ENCODE peak calls at places on chromosomes 5 and 9, in ten cellular contexts. One of them, this sample, is unnamed.

GRCh38 chr9:37405350-37405749 is 17.1 kb upstream of the GRHPR start:
- DNase-seq in IMR-90: no peak
- DNase-seq in endodermal cell: no peak
- DNase-seq in cardiac muscle cell: peak; percentile 74
- DNase-seq in thoracic aorta: no peak
- DNase-seq in left ventricle myocardium inferior: no peak
- DNase-seq in brain microvascular endothelial cell: no peak
- DNase-seq in ovary: no peak
- DNase-seq in aorta: no peak
- DNase-seq in endothelial cell of umbilical vein: peak; percentile 13
- DNase-seq in this sample: no peak

GRCh38 chr9:120643096-120643495 is 63.1 kb upstream of the CDK5RAP2 start:
- DNase-seq in ovary: no peak
- DNase-seq in endodermal cell: no peak
- DNase-seq in aorta: no peak
- DNase-seq in IMR-90: no peak
- DNase-seq in brain microvascular endothelial cell: no peak
- DNase-seq in thoracic aorta: no peak
- DNase-seq in endothelial cell of umbilical vein: no peak
- DNase-seq in cardiac muscle cell: no peak
- DNase-seq in left ventricle myocardium inferior: no peak
- DNase-seq in this sample: no peak

GRCh38 chr5:123422433-123423277 is 548 bp downstream of the CEP120 start:
- DNase-seq in cardiac muscle cell: peak; percentile 33
- DNase-seq in thoracic aorta: no peak
- DNase-seq in endothelial cell of umbilical vein: peak; percentile 64
- DNase-seq in IMR-90: peak; percentile 40
- DNase-seq in left ventricle myocardium inferior: no peak
- DNase-seq in ovary: no peak
- DNase-seq in endodermal cell: no peak
- DNase-seq in aorta: no peak
- DNase-seq in brain microvascular endothelial cell: peak; percentile 18
- DNase-seq in this sample: peak; percentile 46

GRCh38 chr5:27639005-27639612 is 600.7 kb upstream of the CDH9 start:
- DNase-seq in IMR-90: no peak
- DNase-seq in endodermal cell: peak; percentile 52
- DNase-seq in cardiac muscle cell: no peak
- DNase-seq in aorta: no peak
- DNase-seq in endothelial cell of umbilical vein: no peak
- DNase-seq in thoracic aorta: no peak
- DNase-seq in ovary: no peak
- DNase-seq in brain microvascular endothelial cell: no peak
- DNase-seq in left ventricle myocardium inferior: no peak
- DNase-seq in this sample: no peak

GRCh38 chr9:88007291-88007650 is 32.9 kb upstream of the CDK20 start:
- DNase-seq in aorta: no peak
- DNase-seq in cardiac muscle cell: no peak
- DNase-seq in endothelial cell of umbilical vein: no peak
- DNase-seq in IMR-90: no peak
- DNase-seq in brain microvascular endothelial cell: no peak
- DNase-seq in endodermal cell: peak; percentile 81
- DNase-seq in ovary: no peak
- DNase-seq in left ventricle myocardium inferior: no peak
- DNase-seq in thoracic aorta: no peak
- DNase-seq in this sample: no peak

GRCh38 chr9:133726401-133727276 is 11.5 kb downstream of the SARDH start:
- DNase-seq in IMR-90: peak; percentile 50
- DNase-seq in aorta: peak; percentile 78
- DNase-seq in ovary: peak; percentile 65
- DNase-seq in endothelial cell of umbilical vein: peak; percentile 24
- DNase-seq in brain microvascular endothelial cell: peak; percentile 56
- DNase-seq in left ventricle myocardium inferior: peak; percentile 55
- DNase-seq in endodermal cell: peak; percentile 89
- DNase-seq in cardiac muscle cell: peak; percentile 77
- DNase-seq in thoracic aorta: no peak
- DNase-seq in this sample: peak; percentile 75

GRCh38 chr5:94397508-94397907 is 220.9 kb downstream of the KIAA0825 start:
- DNase-seq in brain microvascular endothelial cell: no peak
- DNase-seq in endodermal cell: no peak
- DNase-seq in left ventricle myocardium inferior: no peak
- DNase-seq in IMR-90: no peak
- DNase-seq in aorta: no peak
- DNase-seq in cardiac muscle cell: peak; percentile 1
- DNase-seq in thoracic aorta: no peak
- DNase-seq in ovary: no peak
- DNase-seq in endothelial cell of umbilical vein: no peak
- DNase-seq in this sample: no peak

GRCh38 chr9:133583111-133583510 is 26.1 kb downstream of the FAM163B start:
- DNase-seq in aorta: no peak
- DNase-seq in thoracic aorta: no peak
- DNase-seq in cardiac muscle cell: no peak
- DNase-seq in IMR-90: no peak
- DNase-seq in ovary: no peak
- DNase-seq in left ventricle myocardium inferior: no peak
- DNase-seq in brain microvascular endothelial cell: no peak
- DNase-seq in endothelial cell of umbilical vein: no peak
- DNase-seq in endodermal cell: no peak
- DNase-seq in this sample: no peak

DNA sequence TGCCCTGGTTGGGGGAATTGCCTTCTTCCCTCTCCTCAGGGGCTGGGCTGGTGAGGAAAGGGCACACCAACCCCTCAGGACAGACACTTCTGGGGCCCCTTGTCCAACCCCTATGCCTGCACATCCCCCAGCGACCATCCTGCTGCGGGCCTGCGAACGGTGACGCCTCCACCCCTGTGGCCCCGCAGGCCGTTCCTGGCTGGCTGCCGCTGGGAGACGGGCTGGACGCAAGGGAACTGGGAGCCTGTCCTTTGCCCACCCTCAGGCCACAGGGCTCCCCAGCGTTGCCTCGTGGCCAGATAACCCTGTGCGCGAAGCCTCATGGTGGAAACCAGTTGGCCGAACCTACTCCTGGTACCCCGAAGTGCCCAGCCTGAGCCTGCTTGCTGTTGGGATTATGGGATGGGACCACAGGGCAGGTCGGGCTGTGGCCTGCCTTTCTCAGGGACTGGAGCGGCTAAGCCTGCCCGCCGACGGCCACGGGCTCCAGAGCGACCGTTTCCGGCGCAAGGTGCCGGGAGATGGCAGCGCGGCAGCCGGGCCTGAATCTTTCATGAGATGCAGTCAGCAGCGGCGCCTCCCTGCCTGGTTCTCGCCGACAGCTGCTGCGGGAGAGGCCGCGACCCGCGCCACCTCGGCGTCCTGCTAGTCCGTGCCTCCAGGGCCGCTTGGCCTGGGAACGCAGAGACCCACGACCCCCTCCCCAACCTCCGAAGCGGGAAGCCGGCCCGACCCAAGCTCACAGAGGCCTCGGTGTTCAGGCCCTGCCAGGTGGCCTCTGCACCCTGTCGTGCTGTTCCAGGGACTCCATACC is 6.5 kb upstream of the PITX1 start:
- DNase-seq in endodermal cell: peak; percentile 83
- DNase-seq in thoracic aorta: no peak
- DNase-seq in ovary: no peak
- DNase-seq in endothelial cell of umbilical vein: no peak
- DNase-seq in IMR-90: no peak
- DNase-seq in cardiac muscle cell: no peak
- DNase-seq in brain microvascular endothelial cell: no peak
- DNase-seq in left ventricle myocardium inferior: no peak
- DNase-seq in aorta: peak; percentile 73
- DNase-seq in this sample: peak; percentile 75
- H3K27me3 ChIP-seq in endodermal cell: peaks cover 100% of the 10 kb centered on the region
- H3K27me3 ChIP-seq in thoracic aorta: peaks cover 38% of the 10 kb centered on the region
- H3K27me3 ChIP-seq in ovary: no peaks in the 10 kb centered on the region
- H3K27me3 ChIP-seq in endothelial cell of umbilical vein: peaks cover 91% of the 10 kb centered on the region
- H3K27me3 ChIP-seq in IMR-90: peaks cover 69% of the 10 kb centered on the region
- H3K27me3 ChIP-seq in cardiac muscle cell: peaks cover 100% of the 10 kb centered on the region
- H3K27me3 ChIP-seq in brain microvascular endothelial cell: peaks cover 89% of the 10 kb centered on the region
- H3K27me3 ChIP-seq in left ventricle myocardium inferior: peaks cover 100% of the 10 kb centered on the region
- H3K27me3 ChIP-seq in aorta: no peaks in the 10 kb centered on the region
- H3K27me3 ChIP-seq in this sample: peaks cover 100% of the 10 kb centered on the region

DNA sequence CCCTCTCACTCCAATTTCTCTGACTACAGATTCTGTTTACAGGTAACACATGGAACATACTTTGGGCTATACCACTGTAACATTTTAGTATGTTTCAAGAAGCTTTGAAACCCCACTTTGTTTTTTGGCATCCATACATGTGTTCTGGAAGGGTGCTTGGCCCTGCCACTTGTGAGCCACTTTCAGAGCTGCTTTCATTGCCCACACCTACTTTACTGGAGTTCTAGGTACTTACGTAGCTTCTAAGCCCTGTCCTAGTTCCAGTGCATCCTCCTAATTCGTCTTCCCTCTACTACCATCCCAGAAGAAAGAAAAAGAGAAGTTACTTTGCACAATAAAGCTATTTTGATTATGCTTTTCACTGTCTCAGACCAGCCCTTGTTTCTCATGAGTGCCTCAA is 26.5 kb upstream of the C5orf47 start:
- DNase-seq in cardiac muscle cell: no peak
- DNase-seq in thoracic aorta: no peak
- DNase-seq in ovary: no peak
- DNase-seq in endodermal cell: no peak
- DNase-seq in brain microvascular endothelial cell: no peak
- DNase-seq in left ventricle myocardium inferior: no peak
- DNase-seq in endothelial cell of umbilical vein: no peak
- DNase-seq in IMR-90: no peak
- DNase-seq in aorta: no peak
- DNase-seq in this sample: no peak
- H3K27me3 ChIP-seq in cardiac muscle cell: no peaks in the 10 kb centered on the region
- H3K27me3 ChIP-seq in thoracic aorta: no peaks in the 10 kb centered on the region
- H3K27me3 ChIP-seq in ovary: no peaks in the 10 kb centered on the region
- H3K27me3 ChIP-seq in endodermal cell: no peaks in the 10 kb centered on the region
- H3K27me3 ChIP-seq in brain microvascular endothelial cell: no peaks in the 10 kb centered on the region
- H3K27me3 ChIP-seq in left ventricle myocardium inferior: no peaks in the 10 kb centered on the region
- H3K27me3 ChIP-seq in endothelial cell of umbilical vein: no peaks in the 10 kb centered on the region
- H3K27me3 ChIP-seq in IMR-90: no peaks in the 10 kb centered on the region
- H3K27me3 ChIP-seq in aorta: no peaks in the 10 kb centered on the region
- H3K27me3 ChIP-seq in this sample: no peaks in the 10 kb centered on the region

GRCh38 chr9:131097259-131097947 is 1.1 kb downstream of the AIF1L start:
- DNase-seq in ovary: no peak
- DNase-seq in aorta: no peak
- DNase-seq in brain microvascular endothelial cell: no peak
- DNase-seq in endodermal cell: no peak
- DNase-seq in IMR-90: no peak
- DNase-seq in cardiac muscle cell: no peak
- DNase-seq in left ventricle myocardium inferior: no peak
- DNase-seq in endothelial cell of umbilical vein: no peak
- DNase-seq in thoracic aorta: no peak
- DNase-seq in this sample: no peak

GRCh38 chr9:131096490-131097258 is at the start of gene AIF1L:
- DNase-seq in ovary: no peak
- DNase-seq in endodermal cell: peak; percentile 97
- DNase-seq in left ventricle myocardium inferior: no peak
- DNase-seq in endothelial cell of umbilical vein: peak; percentile 23
- DNase-seq in brain microvascular endothelial cell: no peak
- DNase-seq in thoracic aorta: no peak
- DNase-seq in IMR-90: no peak
- DNase-seq in cardiac muscle cell: no peak
- DNase-seq in aorta: peak; percentile 76
- DNase-seq in this sample: peak; percentile 91

GRCh38 chr9:131097948-131098278 is 1.6 kb downstream of the AIF1L start:
- DNase-seq in IMR-90: no peak
- DNase-seq in brain microvascular endothelial cell: no peak
- DNase-seq in aorta: no peak
- DNase-seq in ovary: no peak
- DNase-seq in thoracic aorta: no peak
- DNase-seq in cardiac muscle cell: no peak
- DNase-seq in endothelial cell of umbilical vein: no peak
- DNase-seq in left ventricle myocardium inferior: no peak
- DNase-seq in endodermal cell: no peak
- DNase-seq in this sample: no peak

GRCh38 chr9:131099088-131099611 is 2.8 kb downstream of the AIF1L start:
- DNase-seq in left ventricle myocardium inferior: no peak
- DNase-seq in thoracic aorta: no peak
- DNase-seq in cardiac muscle cell: no peak
- DNase-seq in aorta: no peak
- DNase-seq in endothelial cell of umbilical vein: no peak
- DNase-seq in ovary: no peak
- DNase-seq in brain microvascular endothelial cell: no peak
- DNase-seq in IMR-90: no peak
- DNase-seq in endodermal cell: no peak
- DNase-seq in this sample: no peak

DNA sequence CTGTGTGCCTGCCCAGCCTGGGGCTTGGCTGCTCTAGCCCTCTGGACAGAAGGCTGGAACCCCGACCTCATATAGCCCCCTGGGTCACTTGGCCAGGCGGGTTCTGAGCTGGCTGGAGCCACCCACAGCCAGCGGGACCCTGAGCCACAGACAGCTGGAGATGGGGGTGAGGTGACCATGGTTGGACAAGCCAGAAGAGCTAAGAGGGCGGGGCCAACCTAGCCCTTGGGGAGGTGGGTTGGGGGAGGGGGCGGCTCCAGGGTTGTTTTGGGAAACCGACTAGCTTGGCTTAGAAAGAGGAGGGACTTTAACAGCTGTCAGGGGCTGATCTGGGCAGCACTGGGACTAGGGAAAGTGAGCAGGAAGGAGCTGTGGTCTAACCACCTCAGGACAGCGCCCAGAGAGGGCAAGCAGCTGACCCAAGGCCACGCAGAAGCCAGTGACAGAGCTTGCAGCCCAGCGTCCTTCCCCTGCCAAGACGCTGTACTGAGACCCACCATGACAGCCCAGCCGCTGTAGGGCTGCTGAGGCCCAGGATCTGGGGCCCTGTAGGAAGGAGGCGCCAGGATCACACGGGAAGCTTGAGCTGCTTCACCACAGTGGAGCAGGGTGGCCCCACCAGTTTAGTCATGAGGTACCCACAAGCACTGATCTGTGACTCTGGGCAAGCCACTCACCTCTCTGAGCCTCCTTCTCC is 2.2 kb downstream of the AIF1L start:
- DNase-seq in endothelial cell of umbilical vein: no peak
- DNase-seq in thoracic aorta: no peak
- DNase-seq in ovary: no peak
- DNase-seq in left ventricle myocardium inferior: no peak
- DNase-seq in endodermal cell: no peak
- DNase-seq in aorta: no peak
- DNase-seq in brain microvascular endothelial cell: no peak
- DNase-seq in cardiac muscle cell: no peak
- DNase-seq in IMR-90: no peak
- DNase-seq in this sample: no peak
- H3K27me3 ChIP-seq in endothelial cell of umbilical vein: peaks cover 8% of the 10 kb centered on the region
- H3K27me3 ChIP-seq in thoracic aorta: no peaks in the 10 kb centered on the region
- H3K27me3 ChIP-seq in ovary: no peaks in the 10 kb centered on the region
- H3K27me3 ChIP-seq in left ventricle myocardium inferior: peaks cover 58% of the 10 kb centered on the region
- H3K27me3 ChIP-seq in endodermal cell: no peaks in the 10 kb centered on the region
- H3K27me3 ChIP-seq in aorta: no peaks in the 10 kb centered on the region
- H3K27me3 ChIP-seq in brain microvascular endothelial cell: peaks cover 62% of the 10 kb centered on the region
- H3K27me3 ChIP-seq in cardiac muscle cell: no peaks in the 10 kb centered on the region
- H3K27me3 ChIP-seq in IMR-90: peaks cover 48% of the 10 kb centered on the region
- H3K27me3 ChIP-seq in this sample: no peaks in the 10 kb centered on the region

GRCh38 chr5:73417307-73418035 is 31.1 kb downstream of the FOXD1 start:
- DNase-seq in aorta: no peak
- DNase-seq in IMR-90: peak; percentile 75
- DNase-seq in thoracic aorta: no peak
- DNase-seq in ovary: no peak
- DNase-seq in left ventricle myocardium inferior: no peak
- DNase-seq in endodermal cell: no peak
- DNase-seq in endothelial cell of umbilical vein: no peak
- DNase-seq in brain microvascular endothelial cell: peak; percentile 58
- DNase-seq in cardiac muscle cell: no peak
- DNase-seq in this sample: no peak

GRCh38 chr5:73415617-73416016 is 33.0 kb downstream of the FOXD1 start:
- DNase-seq in endothelial cell of umbilical vein: no peak
- DNase-seq in brain microvascular endothelial cell: no peak
- DNase-seq in IMR-90: no peak
- DNase-seq in left ventricle myocardium inferior: no peak
- DNase-seq in ovary: no peak
- DNase-seq in endodermal cell: no peak
- DNase-seq in cardiac muscle cell: no peak
- DNase-seq in thoracic aorta: no peak
- DNase-seq in aorta: no peak
- DNase-seq in this sample: no peak

GRCh38 chr5:73412597-73412988 is 36.0 kb downstream of the FOXD1 start:
- DNase-seq in thoracic aorta: no peak
- DNase-seq in IMR-90: peak; percentile 79
- DNase-seq in cardiac muscle cell: no peak
- DNase-seq in endothelial cell of umbilical vein: no peak
- DNase-seq in endodermal cell: no peak
- DNase-seq in aorta: no peak
- DNase-seq in left ventricle myocardium inferior: no peak
- DNase-seq in ovary: no peak
- DNase-seq in brain microvascular endothelial cell: peak; percentile 61
- DNase-seq in this sample: no peak

GRCh38 chr5:73418244-73418691 is 30.3 kb downstream of the FOXD1 start:
- DNase-seq in thoracic aorta: peak; percentile 77
- DNase-seq in ovary: no peak
- DNase-seq in left ventricle myocardium inferior: no peak
- DNase-seq in cardiac muscle cell: no peak
- DNase-seq in endothelial cell of umbilical vein: no peak
- DNase-seq in aorta: peak; percentile 86
- DNase-seq in endodermal cell: peak; percentile 44
- DNase-seq in IMR-90: no peak
- DNase-seq in brain microvascular endothelial cell: no peak
- DNase-seq in this sample: no peak

GRCh38 chr5:73415171-73415570 is 33.4 kb downstream of the FOXD1 start:
- DNase-seq in ovary: no peak
- DNase-seq in endothelial cell of umbilical vein: no peak
- DNase-seq in cardiac muscle cell: no peak
- DNase-seq in aorta: no peak
- DNase-seq in thoracic aorta: no peak
- DNase-seq in left ventricle myocardium inferior: no peak
- DNase-seq in endodermal cell: no peak
- DNase-seq in IMR-90: no peak
- DNase-seq in brain microvascular endothelial cell: no peak
- DNase-seq in this sample: no peak
- H3K27me3 ChIP-seq in ovary: no peaks in the 10 kb centered on the region
- H3K27me3 ChIP-seq in endothelial cell of umbilical vein: peaks cover 64% of the 10 kb centered on the region
- H3K27me3 ChIP-seq in cardiac muscle cell: peaks cover 67% of the 10 kb centered on the region
- H3K27me3 ChIP-seq in aorta: no peaks in the 10 kb centered on the region
- H3K27me3 ChIP-seq in thoracic aorta: no peaks in the 10 kb centered on the region
- H3K27me3 ChIP-seq in left ventricle myocardium inferior: peaks cover 100% of the 10 kb centered on the region
- H3K27me3 ChIP-seq in endodermal cell: peaks cover 11% of the 10 kb centered on the region
- H3K27me3 ChIP-seq in IMR-90: no peaks in the 10 kb centered on the region
- H3K27me3 ChIP-seq in brain microvascular endothelial cell: no peaks in the 10 kb centered on the region
- H3K27me3 ChIP-seq in this sample: peaks cover 63% of the 10 kb centered on the region